ENCODE peak calls at places on chromosomes 5 and 9, in five cellular contexts. One of them, this sample, is unnamed.

GRCh38 chr5:135087950-135088349 is 53.9 kb upstream of the PITX1 start:
- DNase-seq in heart left ventricle: no peak
- DNase-seq in lung: no peak
- DNase-seq in brain microvascular endothelial cell: no peak
- DNase-seq in breast epithelium: no peak
- DNase-seq in this sample: no peak

GRCh38 chr9:105232207-105232606 is 12.2 kb upstream of the SLC44A1 start:
- DNase-seq in heart left ventricle: no peak
- DNase-seq in lung: no peak
- DNase-seq in brain microvascular endothelial cell: no peak
- DNase-seq in breast epithelium: no peak
- DNase-seq in this sample: no peak

GRCh38 chr9:6944896-6945295 is 187.1 kb downstream of the KDM4C start:
- DNase-seq in heart left ventricle: no peak
- DNase-seq in lung: no peak
- DNase-seq in brain microvascular endothelial cell: peak
- DNase-seq in breast epithelium: no peak
- DNase-seq in this sample: no peak

GRCh38 chr5:62334082-62334481 is 28.1 kb downstream of the KIF2A start:
- DNase-seq in heart left ventricle: no peak
- DNase-seq in lung: no peak
- DNase-seq in brain microvascular endothelial cell: no peak
- DNase-seq in breast epithelium: no peak
- DNase-seq in this sample: no peak

GRCh38 chr5:129001831-129002626 is 36.7 kb downstream of the SLC27A6 start:
- DNase-seq in heart left ventricle: no peak
- DNase-seq in lung: no peak
- DNase-seq in brain microvascular endothelial cell: no peak
- DNase-seq in breast epithelium: no peak
- DNase-seq in this sample: no peak

GRCh38 chr9:95204710-95205109 is 112.8 kb downstream of the FANCC start:
- DNase-seq in heart left ventricle: no peak
- DNase-seq in lung: no peak
- DNase-seq in brain microvascular endothelial cell: no peak
- DNase-seq in breast epithelium: no peak
- DNase-seq in this sample: no peak

GRCh38 chr9:77498891-77499290 is 149.2 kb downstream of the GNA14 start:
- DNase-seq in heart left ventricle: no peak
- DNase-seq in lung: no peak
- DNase-seq in brain microvascular endothelial cell: no peak
- DNase-seq in breast epithelium: no peak
- DNase-seq in this sample: no peak

GRCh38 chr5:128193676-128194390 is 110.3 kb downstream of the SLC12A2 start:
- DNase-seq in heart left ventricle: no peak
- DNase-seq in lung: no peak
- DNase-seq in brain microvascular endothelial cell: no peak
- DNase-seq in breast epithelium: no peak
- DNase-seq in this sample: no peak

GRCh38 chr5:126354012-126354856 is 69.0 kb upstream of the GRAMD2B start:
- DNase-seq in heart left ventricle: no peak
- DNase-seq in lung: no peak
- DNase-seq in brain microvascular endothelial cell: peak
- DNase-seq in breast epithelium: no peak
- DNase-seq in this sample: no peak

DNA sequence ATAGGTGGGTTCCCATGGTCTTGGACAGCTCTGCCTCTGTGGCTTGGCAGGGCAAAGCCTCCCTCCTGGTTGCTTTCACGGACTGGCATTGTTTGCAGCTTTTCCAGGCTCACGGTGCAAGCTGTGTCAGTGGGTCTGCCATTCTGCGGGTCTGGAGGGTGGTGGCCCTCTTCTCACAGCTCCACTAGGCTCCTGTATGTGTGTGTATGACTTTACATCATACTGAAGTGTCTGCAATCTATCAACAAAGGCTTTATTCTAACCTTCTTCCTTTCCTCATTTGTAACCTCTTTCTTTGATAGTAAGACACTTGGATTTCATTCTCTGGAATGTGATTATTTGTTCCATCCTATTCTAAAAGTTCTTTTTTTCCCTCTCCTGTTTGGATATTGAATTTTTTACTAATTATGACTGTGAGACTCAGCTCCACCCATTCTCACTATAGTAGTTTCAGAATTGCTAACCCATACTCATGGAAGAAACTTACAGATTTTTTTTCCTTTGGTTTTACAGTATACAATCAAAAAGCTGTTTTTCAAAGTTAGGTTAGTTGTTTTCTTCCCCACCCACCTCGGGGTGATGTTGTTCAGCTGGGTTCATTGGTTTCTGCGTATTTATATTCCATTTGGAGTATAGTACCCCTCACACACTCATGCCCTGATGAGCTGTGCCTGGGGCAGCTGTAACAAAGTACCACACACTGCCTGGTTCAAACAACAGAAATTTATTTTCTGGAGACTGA is 144.6 kb upstream of the OTULINL start:
- DNase-seq in heart left ventricle: no peak
- DNase-seq in lung: no peak
- DNase-seq in brain microvascular endothelial cell: no peak
- DNase-seq in breast epithelium: no peak
- DNase-seq in this sample: no peak
- H3K27ac ChIP-seq in heart left ventricle: no peak
- H3K27ac ChIP-seq in lung: no peak
- H3K27ac ChIP-seq in brain microvascular endothelial cell: no peak
- H3K27ac ChIP-seq in breast epithelium: no peak
- H3K27ac ChIP-seq in this sample: no peak

GRCh38 chr5:116023619-116024018 is 8.7 kb upstream of the ARL14EPL start:
- DNase-seq in heart left ventricle: no peak
- DNase-seq in lung: no peak
- DNase-seq in brain microvascular endothelial cell: no peak
- DNase-seq in breast epithelium: no peak
- DNase-seq in this sample: no peak
- TF ChIP-seq CTCF in heart left ventricle: no peak
- TF ChIP-seq CTCF in lung: no peak
- TF ChIP-seq CTCF in brain microvascular endothelial cell: no peak
- TF ChIP-seq CTCF in breast epithelium: no peak
- TF ChIP-seq CTCF in this sample: no peak

GRCh38 chr9:83304686-83305085 is 233.5 kb downstream of the FRMD3 start:
- DNase-seq in heart left ventricle: peak
- DNase-seq in lung: peak
- DNase-seq in brain microvascular endothelial cell: peak
- DNase-seq in breast epithelium: peak
- DNase-seq in this sample: peak
- H3K27ac ChIP-seq in heart left ventricle: peak
- H3K27ac ChIP-seq in lung: no peak
- H3K27ac ChIP-seq in brain microvascular endothelial cell: no peak
- H3K27ac ChIP-seq in breast epithelium: no peak
- H3K27ac ChIP-seq in this sample: peak

GRCh38 chr9:134058716-134059115 is 9.1 kb downstream of the BRD3 start:
- DNase-seq in heart left ventricle: no peak
- DNase-seq in lung: no peak
- DNase-seq in brain microvascular endothelial cell: no peak
- DNase-seq in breast epithelium: peak
- DNase-seq in this sample: no peak
- TF ChIP-seq CTCF in heart left ventricle: no peak
- TF ChIP-seq CTCF in lung: no peak
- TF ChIP-seq CTCF in brain microvascular endothelial cell: peak
- TF ChIP-seq CTCF in breast epithelium: no peak
- TF ChIP-seq CTCF in this sample: no peak

GRCh38 chr5:150461231-150461630 is 11.7 kb upstream of the RPS14 start:
- DNase-seq in heart left ventricle: no peak
- DNase-seq in lung: no peak
- DNase-seq in brain microvascular endothelial cell: no peak
- DNase-seq in breast epithelium: no peak
- DNase-seq in this sample: no peak

GRCh38 chr5:150469718-150470470 is 20.4 kb upstream of the RPS14 start:
- DNase-seq in heart left ventricle: no peak
- DNase-seq in lung: no peak
- DNase-seq in brain microvascular endothelial cell: peak
- DNase-seq in breast epithelium: no peak
- DNase-seq in this sample: no peak

GRCh38 chr5:150464554-150465012 is 15.0 kb upstream of the RPS14 start:
- DNase-seq in heart left ventricle: peak
- DNase-seq in lung: no peak
- DNase-seq in brain microvascular endothelial cell: no peak
- DNase-seq in breast epithelium: no peak
- DNase-seq in this sample: no peak

GRCh38 chr5:150468206-150468605 is 18.7 kb upstream of the RPS14 start:
- DNase-seq in heart left ventricle: no peak
- DNase-seq in lung: no peak
- DNase-seq in brain microvascular endothelial cell: no peak
- DNase-seq in breast epithelium: no peak
- DNase-seq in this sample: no peak

GRCh38 chr5:150465926-150466325 is 16.4 kb upstream of the RPS14 start:
- DNase-seq in heart left ventricle: peak
- DNase-seq in lung: no peak
- DNase-seq in brain microvascular endothelial cell: no peak
- DNase-seq in breast epithelium: no peak
- DNase-seq in this sample: no peak
- H3K27ac ChIP-seq in heart left ventricle: peak
- H3K27ac ChIP-seq in lung: peak
- H3K27ac ChIP-seq in brain microvascular endothelial cell: no peak
- H3K27ac ChIP-seq in breast epithelium: peak
- H3K27ac ChIP-seq in this sample: peak

GRCh38 chr5:50301756-50302155 is 139.3 kb downstream of the EMB start:
- DNase-seq in heart left ventricle: no peak
- DNase-seq in lung: no peak
- DNase-seq in brain microvascular endothelial cell: no peak
- DNase-seq in breast epithelium: no peak
- DNase-seq in this sample: no peak

GRCh38 chr5:50302815-50303490 is 138.1 kb downstream of the EMB start:
- DNase-seq in heart left ventricle: no peak
- DNase-seq in lung: no peak
- DNase-seq in brain microvascular endothelial cell: peak
- DNase-seq in breast epithelium: no peak
- DNase-seq in this sample: no peak

GRCh38 chr5:50299896-50300295 is 141.2 kb downstream of the EMB start:
- DNase-seq in heart left ventricle: no peak
- DNase-seq in lung: no peak
- DNase-seq in brain microvascular endothelial cell: no peak
- DNase-seq in breast epithelium: no peak
- DNase-seq in this sample: no peak

DNA sequence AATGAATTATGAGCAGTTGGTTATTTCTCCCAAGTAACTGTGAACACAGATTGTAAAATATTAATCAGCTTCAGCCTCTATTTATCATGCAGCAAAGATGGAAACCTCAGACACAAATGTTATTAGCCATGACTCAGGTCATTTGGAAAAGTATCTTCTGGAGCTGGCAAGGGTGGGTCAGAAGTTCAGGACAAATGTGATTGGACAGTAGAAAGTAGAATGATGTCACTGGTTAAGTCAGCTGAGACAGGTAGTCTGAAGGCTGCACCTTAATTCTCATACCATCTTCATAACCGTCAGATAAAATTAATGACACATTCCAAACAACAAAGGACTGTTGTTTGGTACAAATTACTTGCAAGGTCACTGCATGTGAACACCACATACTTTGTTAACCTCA is 140.2 kb downstream of the EMB start:
- DNase-seq in heart left ventricle: no peak
- DNase-seq in lung: no peak
- DNase-seq in brain microvascular endothelial cell: no peak
- DNase-seq in breast epithelium: no peak
- DNase-seq in this sample: no peak
- TF ChIP-seq CTCF in heart left ventricle: no peak
- TF ChIP-seq CTCF in lung: no peak
- TF ChIP-seq CTCF in brain microvascular endothelial cell: no peak
- TF ChIP-seq CTCF in breast epithelium: no peak
- TF ChIP-seq CTCF in this sample: no peak

GRCh38 chr9:124813041-124813440 is 36.1 kb downstream of the OLFML2A start:
- DNase-seq in heart left ventricle: no peak
- DNase-seq in lung: no peak
- DNase-seq in brain microvascular endothelial cell: no peak
- DNase-seq in breast epithelium: no peak
- DNase-seq in this sample: no peak
- H3K27ac ChIP-seq in heart left ventricle: no peak
- H3K27ac ChIP-seq in lung: no peak
- H3K27ac ChIP-seq in brain microvascular endothelial cell: peak
- H3K27ac ChIP-seq in breast epithelium: peak
- H3K27ac ChIP-seq in this sample: no peak